ENCODE peak calls at places on chromosomes 11 and 22, in four cellular contexts. F, Y, N and Z are unnamed samples.

GRCh38 chr11:117910525-117910924 is 18.7 kb downstream of the TMPRSS13 start:
- DNase-seq in Y (no peak), F (peak), N (no peak), Z (no peak)

GRCh38 chr11:41795004-41795403 is 335.6 kb upstream of the LRRC4C start:
- DNase-seq in Y (no peak), F (no peak), N (no peak), Z (no peak)

GRCh38 chr22:37051629-37052385 is at the start of gene KCTD17:
- DNase-seq in Y (no peak), N (peak), F (peak), Z (peak)

GRCh38 chr11:107259826-107260225 is 197.8 kb downstream of the CWF19L2 start:
- DNase-seq in Y (no peak), N (no peak), F (no peak), Z (no peak)

GRCh38 chr22:37173709-37174108 is 14.3 kb downstream of the C1QTNF6 start:
- DNase-seq in Y (no peak), N (peak), F (no peak), Z (peak)

GRCh38 chr22:46936378-46936916 is 174.0 kb downstream of the TBC1D22A start:
- DNase-seq in F (no peak), N (no peak), Y (peak), Z (no peak)

GRCh38 chr11:79259800-79260199 is 181.0 kb downstream of the TENM4 start:
- DNase-seq in N (no peak), F (no peak), Y (no peak), Z (no peak)

GRCh38 chr11:13837286-13837685 is 125.2 kb upstream of the SPON1 start:
- DNase-seq in F (no peak), Y (no peak), N (no peak), Z (no peak)

GRCh38 chr11:59556115-59556882 is 45.0 kb downstream of the OR4D9 start:
- DNase-seq in N (peak), F (peak), Y (peak), Z (peak)

GRCh38 chr22:39617342-39617741 is 46.8 kb downstream of the CACNA1I start:
- DNase-seq in F (no peak), N (peak), Y (no peak), Z (no peak)

GRCh38 chr22:46789992-46790391 is 27.5 kb downstream of the TBC1D22A start:
- DNase-seq in F (no peak), N (no peak), Y (no peak), Z (no peak)

GRCh38 chr11:68439355-68440065 is 21.0 kb upstream of the PPP6R3 start:
- DNase-seq in F (no peak), N (no peak), Y (no peak), Z (no peak)

GRCh38 chr11:85595285-85595884 is 31.8 kb downstream of the DLG2 start:
- DNase-seq in N (peak), F (peak), Y (peak), Z (no peak)

GRCh38 chr11:68353669-68354068 is 41.3 kb downstream of the LRP5 start:
- DNase-seq in Y (no peak), F (no peak), N (peak), Z (no peak)

GRCh38 chr11:95459268-95460040 is 228.5 kb upstream of the SESN3 start:
- DNase-seq in N (peak), F (no peak), Y (no peak), Z (no peak)

GRCh38 chr22:46072030-46072881 is 78.1 kb upstream of the PPARA start:
- DNase-seq in F (no peak), N (no peak), Y (no peak), Z (peak)

GRCh38 chr11:129611661-129612566 is 203.7 kb upstream of the TMEM45B start:
- DNase-seq in F (peak), Y (no peak), N (no peak), Z (no peak)

GRCh38 chr11:69526453-69526810 is 45.0 kb downstream of the LINC01488 start:
- DNase-seq in N (no peak), Y (no peak), F (no peak), Z (no peak)

GRCh38 chr22:17994424-17995108 is 29.8 kb downstream of the MICAL3 start:
- DNase-seq in N (no peak), Y (no peak), F (no peak), Z (no peak)

GRCh38 chr22:39240841-39241631 is 3.7 kb downstream of the PDGFB start:
- DNase-seq in N (no peak), F (peak), Y (peak), Z (no peak)

GRCh38 chr11:119480375-119481020 is 57.5 kb upstream of the THY1 start:
- DNase-seq in F (peak), Y (no peak), N (no peak), Z (no peak)

GRCh38 chr11:9139628-9140357 is 48.4 kb upstream of the SCUBE2 start:
- DNase-seq in F (no peak), N (no peak), Y (no peak), Z (no peak)

GRCh38 chr11:4636962-4637661 is at the start of gene OR51D1:
- DNase-seq in N (peak), Y (peak), F (peak), Z (peak)

GRCh38 chr11:73343076-73343833 is 32.9 kb upstream of the RELT start:
- DNase-seq in N (peak), F (no peak), Y (no peak), Z (peak)

GRCh38 chr11:120682866-120683265 is 171.3 kb downstream of the GRIK4 start:
- DNase-seq in F (no peak), Y (no peak), N (no peak), Z (no peak)

GRCh38 chr11:120686516-120686915 is 175.0 kb downstream of the GRIK4 start:
- DNase-seq in N (no peak), Y (no peak), F (no peak), Z (no peak)

GRCh38 chr11:120690406-120690805 is 178.9 kb downstream of the GRIK4 start:
- DNase-seq in Y (no peak), N (no peak), F (no peak), Z (no peak)

GRCh38 chr11:120689591-120689990 is 178.0 kb downstream of the GRIK4 start:
- DNase-seq in Y (no peak), N (no peak), F (no peak), Z (no peak)

DNA sequence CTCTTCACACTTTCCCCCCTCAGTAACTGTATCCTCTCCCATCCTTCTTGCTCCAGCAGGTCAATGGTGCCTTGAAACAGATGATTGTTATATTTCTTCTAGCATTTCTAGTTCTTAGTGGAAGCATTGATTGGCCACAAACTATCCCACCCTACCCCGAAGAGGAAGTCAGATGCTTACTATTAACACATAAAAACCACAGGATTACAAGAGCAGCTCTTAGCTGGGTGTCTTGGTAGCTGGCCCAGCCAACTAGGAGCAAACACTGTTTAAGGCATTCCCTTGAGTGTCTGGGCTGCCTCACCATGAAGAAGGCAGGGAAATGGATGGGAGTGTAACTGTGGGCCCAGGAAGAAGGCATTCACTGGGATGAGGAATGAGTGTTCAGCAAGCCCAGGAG is 176.6 kb downstream of the GRIK4 start:
- DNase-seq in Y (no peak), N (no peak), F (no peak), Z (no peak)
- TF ChIP-seq FOXJ3 in Y (no peak), N (no peak), F (no peak), Z (no peak)

DNA sequence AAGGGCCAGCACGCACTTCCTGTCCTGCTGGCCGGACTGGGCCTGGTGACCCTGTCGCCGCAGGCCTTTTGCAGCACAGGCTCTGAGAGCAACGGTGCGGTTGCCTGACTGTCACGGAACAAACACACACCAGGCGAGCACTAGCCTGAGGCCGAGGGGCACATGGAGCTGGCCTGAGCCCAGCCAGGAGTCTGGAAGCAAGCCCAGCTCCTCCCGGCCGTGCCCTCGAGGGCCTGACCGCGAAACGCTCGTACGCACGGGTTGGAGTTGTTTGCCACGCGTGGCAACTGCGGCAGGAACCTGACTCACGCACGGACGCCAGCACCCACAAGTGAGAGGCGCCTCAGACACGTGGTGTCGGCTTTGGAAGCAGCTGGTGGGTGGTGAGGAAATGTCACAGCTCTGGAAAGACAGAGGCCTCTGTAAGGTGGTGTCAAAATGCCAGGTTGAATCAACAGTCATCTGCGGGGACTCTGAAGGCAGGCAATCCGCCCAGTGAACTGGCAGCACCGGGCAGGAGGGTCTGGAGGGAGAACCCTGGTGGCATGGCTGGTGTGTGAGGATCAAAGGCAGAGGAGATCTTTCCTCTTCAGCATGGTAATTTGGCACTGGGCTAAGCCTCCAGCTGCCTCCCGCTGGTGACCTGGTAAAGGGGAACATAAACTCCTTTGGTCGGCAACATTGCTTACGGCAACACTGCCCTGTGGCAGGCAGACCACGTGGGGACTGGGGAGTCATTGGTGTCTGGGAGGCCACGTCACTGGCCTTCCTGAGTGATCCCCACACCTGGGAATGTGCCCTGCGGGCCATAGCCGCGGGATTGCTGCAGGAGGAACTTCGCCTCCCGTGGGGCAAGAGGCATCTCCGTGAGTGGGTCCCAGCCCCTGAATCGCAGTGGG is 15.3 kb upstream of the IL17REL start:
- DNase-seq in F (no peak), N (peak), Y (no peak), Z (no peak)
- TF ChIP-seq FOXJ3 in F (no peak), N (peak), Y (no peak), Z (no peak)

GRCh38 chr11:44191322-44192014 is 96.0 kb downstream of the EXT2 start:
- DNase-seq in F (no peak), N (peak), Y (no peak), Z (no peak)
- TF ChIP-seq FOXJ3 in F (no peak), N (no peak), Y (no peak), Z (no peak)

GRCh38 chr11:662689-663274 is 25.7 kb downstream of the DRD4 start:
- DNase-seq in N (peak), F (peak), Y (peak), Z (peak)
- TF ChIP-seq FOXJ3 in N (no peak), F (no peak), Y (no peak), Z (no peak)

DNA sequence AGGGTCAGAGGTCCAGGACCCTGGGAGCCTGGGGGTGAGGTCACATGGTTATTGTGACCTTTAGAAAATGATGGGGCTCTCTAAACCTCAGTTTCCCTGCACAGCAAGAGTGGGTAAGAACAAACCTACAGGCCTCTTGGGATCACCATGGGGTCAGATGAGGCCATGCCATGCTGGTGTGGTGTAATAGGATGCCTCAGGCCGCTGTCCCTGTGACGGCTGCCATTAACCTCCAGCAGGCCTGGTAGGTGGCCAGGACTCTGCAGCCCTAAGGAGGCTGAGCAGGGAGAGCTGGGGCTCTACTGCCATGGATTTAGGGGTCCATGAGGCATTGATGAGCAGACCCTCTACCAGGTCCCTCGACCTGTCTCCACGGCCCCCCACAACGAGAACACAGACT is 265.5 kb downstream of the CTTN start:
- DNase-seq in F (no peak), N (peak), Y (no peak), Z (no peak)
- TF ChIP-seq FOXJ3 in F (no peak), N (no peak), Y (no peak), Z (no peak)

GRCh38 chr11:19697721-19698121 is 14.9 kb upstream of the NAV2 start:
- DNase-seq in F (no peak), Y (no peak), N (no peak), Z (no peak)

GRCh38 chr11:19696073-19696472 is 16.6 kb upstream of the NAV2 start:
- DNase-seq in Y (no peak), F (no peak), N (no peak), Z (no peak)

GRCh38 chr11:19693146-19693545 is 19.5 kb upstream of the NAV2 start:
- DNase-seq in N (no peak), F (no peak), Y (no peak), Z (no peak)

GRCh38 chr11:19696904-19697303 is 15.7 kb upstream of the NAV2 start:
- DNase-seq in F (no peak), N (no peak), Y (no peak), Z (no peak)

DNA sequence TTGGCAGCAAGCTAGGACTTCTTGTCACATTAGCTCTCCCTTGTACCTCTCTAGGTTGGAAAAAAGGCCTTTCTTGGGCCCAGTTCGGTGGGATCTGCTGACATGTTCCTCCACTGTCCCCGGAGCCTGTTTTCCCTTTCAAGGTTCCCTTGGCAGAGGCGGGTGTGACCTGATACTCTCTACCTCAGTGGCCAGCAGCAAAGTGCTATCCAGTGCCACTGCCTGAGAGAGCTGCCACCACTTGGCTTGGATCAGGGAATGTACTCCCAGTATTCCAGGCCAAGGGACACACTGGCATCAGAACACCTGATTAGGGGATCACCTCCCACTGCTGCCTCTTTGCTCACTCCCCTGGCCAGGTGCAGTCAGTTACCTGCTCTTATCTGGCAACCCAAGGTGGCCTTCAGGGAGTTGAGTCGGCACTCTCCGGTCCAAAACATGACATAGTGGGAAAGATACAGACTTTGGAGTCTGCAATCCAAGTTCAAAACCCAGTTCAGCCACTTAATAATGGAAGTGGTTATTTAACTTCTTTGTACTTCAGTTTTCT is 17.8 kb upstream of the NAV2 start:
- DNase-seq in F (no peak), Y (no peak), N (no peak), Z (no peak)
- TF ChIP-seq FOXJ3 in F (no peak), Y (no peak), N (no peak), Z (no peak)

GRCh38 chr11:12717851-12718291 is 43.6 kb downstream of the TEAD1 start:
- DNase-seq in Y (no peak), N (no peak), F (no peak), Z (no peak)
- TF ChIP-seq FOXJ3 in Y (no peak), N (no peak), F (no peak), Z (no peak)